ENCODE peak calls at places on chromosomes 3 and 15, in four cellular contexts. P is ovary, W is testis, V is heart left ventricle. L is an unnamed sample. For H3K4me1, the result is how much of the 10 kb centered on the place peaks cover.

GRCh38 chr3:67018105-67018788 is 20.1 kb downstream of the KBTBD8 start:
- DNase-seq in P (no peak), W (peak), V (peak), L (peak)

GRCh38 chr15:83565553-83566159 is 88.3 kb upstream of the ADAMTSL3 start:
- DNase-seq in P (no peak), W (no peak), V (no peak), L (no peak)

GRCh38 chr3:140128217-140129137 is 193.5 kb downstream of the CLSTN2 start:
- DNase-seq in P (no peak), W (peak), V (peak), L (peak)

GRCh38 chr3:122969585-122970453 is 57.7 kb downstream of the SEMA5B start:
- DNase-seq in P (no peak), W (peak), V (peak), L (no peak)

GRCh38 chr3:33918357-33918756 is 119.9 kb downstream of the PDCD6IP start:
- DNase-seq in P (no peak), W (no peak), V (no peak), L (no peak)

GRCh38 chr15:72554471-72555425 is 80.6 kb downstream of the ARIH1 start:
- DNase-seq in P (no peak), W (no peak), V (no peak), L (no peak)

GRCh38 chr3:112056451-112056929 is 22.0 kb downstream of the TMPRSS7 start:
- DNase-seq in P (no peak), W (no peak), V (no peak), L (no peak)

GRCh38 chr3:194481103-194481502 is 5.7 kb downstream of the ATP13A3 start:
- DNase-seq in P (no peak), W (no peak), V (no peak), L (no peak)

GRCh38 chr15:32706704-32707103 is 11.1 kb upstream of the GREM1 start:
- DNase-seq in P (no peak), W (no peak), V (no peak), L (no peak)

GRCh38 chr3:50205719-50206276 is 727 bp downstream of the SLC38A3 start:
- DNase-seq in P (no peak), W (peak), V (peak), L (peak)

GRCh38 chr3:52897130-52898109 is at the start of gene STIMATE:
- DNase-seq in P (peak), W (peak), V (peak), L (peak)

GRCh38 chr3:37981348-37981664 is 9.3 kb upstream of the VILL start:
- DNase-seq in P (no peak), W (no peak), V (no peak), L (no peak)
- H3K27ac ChIP-seq in P (no peak), W (no peak), V (no peak), L (no peak)

DNA sequence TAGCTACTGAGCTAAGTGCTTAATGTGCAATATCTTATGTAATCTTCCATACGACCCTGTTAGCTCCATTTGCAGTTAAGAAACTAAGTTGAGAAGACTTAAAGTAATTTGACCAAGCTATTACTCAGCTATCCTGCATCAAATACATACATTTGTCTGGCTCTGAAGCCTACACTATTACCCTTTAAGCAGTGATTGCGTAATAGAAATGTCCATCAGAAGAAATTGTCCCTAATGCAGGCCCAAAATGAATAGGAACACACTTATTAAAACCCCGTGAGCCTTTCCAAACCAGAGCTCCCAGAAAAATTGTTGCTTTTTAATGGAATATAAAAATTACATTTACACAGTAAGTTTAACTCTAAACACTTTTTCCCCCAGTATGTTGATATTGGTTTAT is 5.3 kb upstream of the MYO1E start:
- DNase-seq in P (no peak), W (no peak), V (no peak), L (no peak)
- H3K4me1 ChIP-seq in P (under half), W (under half), V (under half), L (under half)

DNA sequence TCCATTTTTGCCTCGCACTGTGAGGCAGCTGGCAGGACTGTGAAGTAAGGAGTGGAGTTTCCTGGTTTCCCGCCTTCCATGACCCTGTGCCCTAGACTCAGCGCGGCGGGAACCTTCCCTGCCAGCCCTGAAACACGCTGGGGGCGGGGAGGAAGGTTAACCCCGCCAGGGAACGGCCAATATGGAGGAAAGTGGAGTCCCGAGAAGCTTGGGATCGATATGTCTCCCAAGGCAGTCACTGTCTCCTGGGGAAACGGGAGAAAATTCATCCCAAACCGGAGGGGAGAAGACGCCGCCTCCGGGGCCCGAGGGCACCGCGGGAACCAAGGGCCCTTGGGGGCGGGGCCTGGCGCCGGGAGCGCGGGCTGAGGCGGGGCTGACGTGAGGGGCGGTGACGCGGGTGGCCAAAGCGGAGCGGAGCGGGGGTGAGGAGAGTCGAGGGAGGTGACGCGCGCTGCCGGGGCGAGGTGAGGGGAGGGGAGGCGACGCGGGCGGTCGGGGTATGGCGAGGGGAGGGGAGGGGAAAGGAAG is at the start of gene HMCES:
- DNase-seq in P (peak), W (peak), V (peak), L (peak)
- TF ChIP-seq POLR2A in P (peak), W (peak), V (no peak), L (peak)

GRCh38 chr15:94815110-94815726 is 583.9 kb downstream of the MCTP2 start:
- DNase-seq in P (no peak), W (no peak), V (no peak), L (no peak)
- H3K27ac ChIP-seq in P (no peak), W (no peak), V (no peak), L (no peak)

DNA sequence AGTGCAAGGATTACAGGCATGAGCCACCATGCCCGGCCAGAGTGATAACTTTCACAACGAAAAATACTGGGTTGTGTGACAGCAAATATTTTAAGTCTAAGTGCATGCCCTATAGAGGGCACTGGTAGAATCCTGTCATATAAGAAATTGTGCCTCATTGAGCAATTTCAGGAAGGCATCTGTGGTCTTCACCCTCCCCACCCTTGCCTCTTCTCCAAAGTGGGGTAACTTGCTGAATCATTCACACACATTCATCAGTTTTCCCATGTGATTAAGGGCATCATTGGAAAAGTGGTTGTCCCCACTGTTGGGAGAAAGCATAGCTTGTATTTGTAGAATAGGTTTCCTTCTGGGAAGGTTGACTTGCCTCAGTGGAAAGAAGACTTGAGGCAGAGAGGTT is 9.2 kb downstream of the MITF start:
- DNase-seq in P (no peak), W (no peak), V (no peak), L (no peak)
- H3K4me1 ChIP-seq in P (under half), W (under half), V (half or more), L (under half)

GRCh38 chr15:77543159-77543882 is 89.4 kb downstream of the LINGO1 start:
- DNase-seq in P (peak), W (peak), V (peak), L (peak)
- TF ChIP-seq POLR2A in P (peak), W (no peak), V (peak), L (no peak)

GRCh38 chr3:138118863-138119766 is 3.7 kb upstream of the DZIP1L start:
- DNase-seq in P (peak), W (peak), V (peak), L (peak)

GRCh38 chr3:138124188-138124587 is 8.0 kb downstream of the A4GNT start:
- DNase-seq in P (no peak), W (no peak), V (no peak), L (no peak)

GRCh38 chr3:138125548-138126221 is 6.5 kb downstream of the A4GNT start:
- DNase-seq in P (no peak), W (no peak), V (no peak), L (no peak)

GRCh38 chr3:138127636-138128365 is 4.4 kb downstream of the A4GNT start:
- DNase-seq in P (no peak), W (no peak), V (no peak), L (no peak)

DNA sequence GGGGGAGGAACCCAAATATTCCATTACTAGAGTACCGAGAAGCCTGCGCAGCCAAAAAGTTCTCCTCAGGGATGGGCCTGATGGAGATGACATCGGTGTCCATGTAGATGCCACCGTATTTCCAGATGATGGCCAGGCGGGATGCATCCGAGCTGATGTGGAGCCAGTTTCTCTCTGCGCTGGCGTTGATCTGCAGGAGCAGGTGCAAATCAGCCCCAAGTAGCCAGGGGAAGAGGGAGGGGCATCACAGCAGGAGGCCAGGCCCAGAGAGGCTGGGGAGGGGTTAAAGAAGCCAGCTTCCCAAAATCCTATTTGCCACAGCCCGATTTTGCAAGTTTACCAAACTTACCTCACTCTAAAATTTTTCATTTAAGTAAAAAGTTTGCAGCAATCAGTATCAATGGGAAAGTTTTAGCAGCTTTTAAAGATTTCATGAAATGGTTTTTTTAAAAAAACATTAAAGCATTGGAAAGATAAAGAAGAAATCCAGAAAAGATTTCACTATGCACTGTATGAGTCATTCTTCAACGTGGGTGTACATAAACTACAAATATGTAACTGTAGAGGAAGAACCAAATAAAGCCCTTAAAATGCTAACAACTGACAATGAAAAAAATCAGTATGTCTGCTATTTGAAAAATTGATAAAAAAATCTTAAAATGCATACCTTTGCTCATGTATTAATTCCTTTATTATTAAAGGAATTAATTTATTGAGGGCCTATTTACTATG is 7.3 kb downstream of the A4GNT start:
- DNase-seq in P (no peak), W (no peak), V (no peak), L (no peak)
- H3K27ac ChIP-seq in P (no peak), W (no peak), V (no peak), L (no peak)

DNA sequence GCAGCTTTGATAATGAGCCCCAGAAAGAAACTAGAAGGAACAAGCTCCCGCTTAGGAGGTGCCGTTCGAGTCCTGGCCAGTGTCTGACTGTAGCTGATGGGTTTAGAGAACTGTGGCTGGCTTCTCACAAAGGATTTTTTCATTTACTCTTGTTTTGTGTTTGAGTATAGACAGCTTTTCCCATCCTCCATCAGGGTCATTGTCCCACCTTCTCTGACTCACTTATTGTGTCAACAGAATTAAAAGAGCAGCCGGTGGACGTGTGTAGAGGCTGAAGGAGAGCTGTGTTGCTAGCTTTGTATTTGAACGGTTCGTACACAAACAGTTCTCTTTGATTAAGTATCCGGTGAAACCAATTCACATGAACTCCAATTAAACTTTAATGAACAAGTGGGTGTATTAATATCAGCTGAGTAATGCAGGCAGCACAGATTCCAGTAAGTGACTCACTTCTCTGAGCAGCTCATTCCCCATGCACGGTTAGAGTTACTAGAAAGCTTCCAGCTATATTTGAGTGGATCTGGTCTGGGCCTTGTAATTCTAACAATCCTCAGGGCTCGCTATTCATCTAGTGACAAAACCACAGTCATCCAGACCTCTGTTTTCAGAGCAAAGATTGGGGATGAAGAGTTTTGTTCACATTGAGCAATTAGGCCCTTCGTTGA is 141.0 kb downstream of the LPP start:
- DNase-seq in P (peak), W (no peak), V (peak), L (no peak)
- H3K4me1 ChIP-seq in P (under half), W (under half), V (half or more), L (half or more)

GRCh38 chr3:188901671-188902331 is 270.0 kb upstream of the TPRG1 start:
- DNase-seq in P (no peak), W (no peak), V (no peak), L (no peak)
- TF ChIP-seq POLR2A in P (no peak), W (no peak), V (no peak), L (no peak)

L was measured in transverse colon.